ENCODE peak calls at places on chromosomes 12 and 14, in six cellular contexts. Y is fibroblast of lung, G is epithelial cell of prostate, R is iPS DF 6.9, D is AG04450, T is mesendoderm. N is an unnamed sample.

GRCh38 chr12:110037315-110037714 is 11.0 kb downstream of the C12orf76 start:
- DNase-seq in T (no peak), D (no peak), Y (no peak), R (no peak), G (no peak), N (no peak)

GRCh38 chr14:104423224-104423681 is 156.3 kb upstream of the C14orf180 start:
- DNase-seq in T (no peak), R (no peak), D (no peak), Y (no peak), G (no peak), N (no peak)

GRCh38 chr14:50062438-50063039 is 53.8 kb downstream of the VCPKMT start:
- DNase-seq in T (peak), D (no peak), R (no peak), Y (peak), G (no peak), N (peak)

GRCh38 chr14:97379091-97379531 is 581.9 kb downstream of the VRK1 start:
- DNase-seq in G (no peak), D (no peak), R (no peak), T (peak), Y (no peak), N (no peak)

GRCh38 chr14:50011242-50011641 is 105.1 kb downstream of the VCPKMT start:
- DNase-seq in Y (no peak), G (no peak), R (no peak), T (no peak), D (no peak), N (no peak)

GRCh38 chr14:61474671-61475070 is 153.3 kb downstream of the PRKCH start:
- DNase-seq in T (no peak), D (no peak), R (no peak), G (no peak), Y (no peak), N (no peak)

GRCh38 chr12:100860611-100861010 is 66.0 kb downstream of the ANO4 start:
- DNase-seq in Y (no peak), D (no peak), G (peak), T (no peak), R (no peak), N (no peak)

GRCh38 chr12:64801381-64801780 is 23.1 kb upstream of the TBC1D30 start:
- DNase-seq in R (no peak), T (no peak), G (no peak), Y (peak), D (no peak), N (peak)

GRCh38 chr12:15856097-15856982 is 25.8 kb upstream of the STRAP start:
- DNase-seq in Y (peak), G (peak), D (no peak), R (peak), T (peak), N (peak)

GRCh38 chr12:49552899-49553298 is 14.1 kb downstream of the KCNH3 start:
- DNase-seq in Y (no peak), G (no peak), R (no peak), D (no peak), T (no peak), N (no peak)

GRCh38 chr12:98999569-98999968 is 354.5 kb downstream of the APAF1 start:
- DNase-seq in R (no peak), G (no peak), T (no peak), Y (peak), D (no peak), N (no peak)

GRCh38 chr14:31208546-31209424 is 1.2 kb upstream of the HECTD1 start:
- DNase-seq in R (no peak), Y (no peak), D (no peak), G (no peak), T (no peak), N (no peak)

GRCh38 chr14:88895116-88895515 is 70.7 kb downstream of the TTC8 start:
- DNase-seq in G (peak), D (peak), T (no peak), Y (peak), R (no peak), N (no peak)

GRCh38 chr12:92648242-92649031 is 54.4 kb upstream of the PLEKHG7 start:
- DNase-seq in Y (no peak), R (peak), D (no peak), G (no peak), T (peak), N (no peak)

GRCh38 chr14:100618763-100619320 is 31.6 kb upstream of the BEGAIN start:
- DNase-seq in Y (no peak), R (no peak), D (no peak), G (no peak), T (no peak), N (no peak)

GRCh38 chr12:82745807-82746206 is 59.1 kb downstream of the TMTC2 start:
- DNase-seq in D (no peak), T (no peak), R (no peak), G (no peak), Y (no peak), N (no peak)

GRCh38 chr14:59481407-59482119 is 2.6 kb downstream of the L3HYPDH start:
- DNase-seq in Y (peak), R (no peak), D (no peak), G (no peak), T (no peak), N (no peak)

GRCh38 chr12:131912526-131913274 is 16.4 kb upstream of the PUS1 start:
- DNase-seq in T (peak), D (peak), Y (peak), R (no peak), G (no peak), N (peak)

GRCh38 chr12:94644141-94644575 is 6.2 kb downstream of the TMCC3 start:
- DNase-seq in G (peak), D (no peak), R (no peak), Y (peak), T (no peak), N (no peak)

GRCh38 chr12:132404435-132404855 is 75.1 kb upstream of the GALNT9 start:
- DNase-seq in Y (no peak), T (no peak), D (no peak), G (no peak), R (no peak), N (no peak)

GRCh38 chr12:53754196-53754595 is 2.4 kb upstream of the CISTR start:
- DNase-seq in G (no peak), R (no peak), Y (no peak), D (no peak), T (peak), N (no peak)

GRCh38 chr14:54708982-54709381 is 142.1 kb downstream of the SAMD4A start:
- DNase-seq in D (no peak), T (no peak), R (no peak), G (no peak), Y (no peak), N (no peak)
- H3K27ac ChIP-seq in D (no peak), T (no peak), R (no peak), G (no peak), Y (no peak), N (no peak)

GRCh38 chr12:12357697-12358476 is 1.0 kb downstream of the BORCS5 start:
- DNase-seq in Y (no peak), T (no peak), D (no peak), R (no peak), G (no peak), N (peak)

GRCh38 chr12:12356886-12357696 is at the start of gene BORCS5:
- DNase-seq in R (peak), Y (peak), T (peak), D (peak), G (peak), N (peak)

GRCh38 chr12:12356467-12356885 is 402 bp upstream of the BORCS5 start:
- DNase-seq in T (no peak), D (no peak), Y (no peak), R (no peak), G (no peak), N (no peak)

GRCh38 chr12:12353807-12354206 is 3.1 kb upstream of the BORCS5 start:
- DNase-seq in T (no peak), Y (no peak), D (no peak), G (no peak), R (no peak), N (no peak)

DNA sequence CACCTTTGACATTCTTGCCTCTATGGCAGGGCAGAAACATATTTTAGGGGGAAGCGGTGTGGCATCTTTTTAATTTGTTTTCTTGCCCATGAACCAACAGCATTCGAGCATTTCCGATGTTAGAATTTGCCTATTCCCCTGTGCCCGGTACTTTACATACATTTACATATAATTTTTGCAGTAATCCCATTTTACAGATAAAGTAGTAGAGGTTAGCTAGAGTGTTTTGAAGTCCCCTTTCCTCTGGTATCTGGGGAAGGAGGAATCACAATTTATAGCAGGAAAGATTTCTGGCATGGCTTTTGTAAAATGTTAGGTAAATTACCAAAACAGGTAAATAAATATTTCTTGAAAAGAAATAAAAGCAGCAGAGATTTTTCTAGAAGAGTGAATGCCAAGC is 1.6 kb downstream of the BORCS5 start:
- DNase-seq in G (no peak), R (no peak), D (no peak), T (no peak), Y (no peak), N (peak)
- H3K27ac ChIP-seq in G (no peak), R (no peak), D (no peak), T (no peak), Y (peak), N (peak)

GRCh38 chr12:89451876-89452275 is 72.7 kb downstream of the GALNT4 start:
- DNase-seq in T (peak), G (no peak), R (peak), D (peak), Y (peak), N (peak)

GRCh38 chr12:89448951-89449371 is 75.6 kb downstream of the GALNT4 start:
- DNase-seq in G (peak), Y (no peak), R (no peak), D (no peak), T (no peak), N (no peak)

GRCh38 chr12:89448526-89448925 is 76.1 kb downstream of the GALNT4 start:
- DNase-seq in T (no peak), R (no peak), Y (no peak), D (no peak), G (peak), N (no peak)

GRCh38 chr12:89453121-89453520 is 71.5 kb downstream of the GALNT4 start:
- DNase-seq in G (no peak), R (no peak), Y (peak), D (no peak), T (peak), N (peak)

DNA sequence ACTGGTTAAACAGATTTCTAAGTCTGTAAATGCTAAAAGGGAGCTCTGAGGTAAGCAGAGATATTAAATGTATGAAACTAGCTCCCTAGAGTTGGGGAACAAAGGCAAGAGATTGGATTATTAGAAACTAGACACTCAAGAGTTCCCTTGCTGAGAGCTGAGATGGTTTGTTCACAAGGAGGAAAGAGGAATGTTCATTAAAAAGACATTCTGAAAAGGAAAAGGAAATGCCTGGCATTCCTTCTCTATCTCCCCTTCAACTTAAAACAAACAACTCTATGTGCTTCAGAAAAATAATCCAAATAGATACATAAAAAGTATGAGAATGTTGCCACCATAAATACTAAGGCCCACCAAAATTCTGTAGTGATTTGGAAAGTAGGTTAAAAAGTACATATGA is 73.7 kb downstream of the GALNT4 start:
- DNase-seq in R (no peak), T (peak), Y (peak), D (peak), G (no peak), N (peak)
- H3K27ac ChIP-seq in R (no peak), T (peak), Y (peak), D (no peak), G (peak), N (peak)

GRCh38 chr12:90199008-90199407 is 490.4 kb upstream of the ATP2B1 start:
- DNase-seq in G (no peak), R (no peak), Y (peak), D (no peak), T (no peak), N (peak)
- H3K27ac ChIP-seq in G (no peak), R (no peak), Y (no peak), D (no peak), T (no peak), N (peak)